ENCODE peak calls at places on chromosomes 2 and 18, in nine cellular contexts. Z is HTR-8/SVneo; F is breast epithelium; X is midbrain; S is activated CD4-positive, alpha-beta T cell treated with anti-CD3 and anti-CD28 coated beads for 1 hour; R is Kasumi-1; O is stimulated activated CD8-positive, alpha-beta memory T cell treated with anti-CD3 and anti-CD28 coated beads, Interleukin-15, amount 100 ng/mL, for 24 hours; C is A549; U is spleen. V is an unnamed sample.

GRCh38 chr2:218786133-218786532 is 4.2 kb downstream of the CYP27A1 start:
- DNase-seq in Z (no peak), F (no peak), X (no peak), S (no peak), R (no peak), O (no peak), C (no peak), U (no peak), V (no peak)

GRCh38 chr2:1755436-1756191 is 11.3 kb upstream of the PXDN start:
- DNase-seq in Z (peak; percentile 69), F (no peak), X (no peak), S (no peak), R (no peak), O (no peak), C (no peak), U (peak; percentile 55), V (no peak)

GRCh38 chr2:14401838-14402237 is 230.7 kb upstream of the LRATD1 start:
- DNase-seq in Z (no peak), F (no peak), X (no peak), S (no peak), R (no peak), O (no peak), C (no peak), U (no peak), V (no peak)

GRCh38 chr18:10170375-10170774 is 256.6 kb downstream of the VAPA start:
- DNase-seq in Z (no peak), F (no peak), X (no peak), S (no peak), R (no peak), O (no peak), C (no peak), U (no peak), V (no peak)

GRCh38 chr2:137935591-137935990 is 28.7 kb upstream of the HNMT start:
- DNase-seq in Z (no peak), F (no peak), X (no peak), S (no peak), R (no peak), O (no peak), C (no peak), U (no peak), V (no peak)

GRCh38 chr18:9918016-9918680 is 4.3 kb downstream of the VAPA start:
- DNase-seq in Z (no peak), F (no peak), X (no peak), S (no peak), R (no peak), O (no peak), C (no peak), U (no peak), V (no peak)

GRCh38 chr2:236016496-236016895 is 151.7 kb downstream of the GBX2 start:
- DNase-seq in Z (no peak), F (no peak), X (no peak), S (no peak), R (no peak), O (no peak), C (no peak), U (no peak), V (no peak)

GRCh38 chr2:102059151-102059550 is 67.4 kb downstream of the IL1R2 start:
- DNase-seq in Z (no peak), F (no peak), X (no peak), S (no peak), R (no peak), O (no peak), C (no peak), U (no peak), V (no peak)

GRCh38 chr2:233295891-233296290 is 11.7 kb upstream of the SAG start:
- DNase-seq in Z (no peak), F (no peak), X (no peak), S (no peak), R (no peak), O (no peak), C (no peak), U (no peak), V (no peak)

GRCh38 chr2:50614056-50614455 is 417.9 kb downstream of the NRXN1 start:
- DNase-seq in Z (peak; percentile 12), F (no peak), X (no peak), S (no peak), R (no peak), O (no peak), C (no peak), U (no peak), V (no peak)

GRCh38 chr2:212441141-212441540 is 97.5 kb downstream of the ERBB4 start:
- DNase-seq in Z (no peak), F (no peak), X (no peak), S (no peak), R (no peak), O (no peak), C (no peak), U (no peak), V (no peak)

GRCh38 chr2:137928547-137929503 is 35.4 kb upstream of the HNMT start:
- DNase-seq in Z (peak; percentile 32), F (no peak), X (no peak), S (no peak), R (no peak), O (no peak), C (peak; percentile 43), U (no peak), V (no peak)

GRCh38 chr2:60960706-60961105 is 56.8 kb upstream of the PEX13 start:
- DNase-seq in Z (no peak), F (no peak), X (no peak), S (no peak), R (no peak), O (no peak), C (no peak), U (no peak), V (no peak)

GRCh38 chr2:9629222-9630000 is 1.4 kb downstream of the YWHAQ start:
- DNase-seq in Z (no peak), F (no peak), X (no peak), S (no peak), R (peak; percentile 51), O (no peak), C (peak; percentile 29), U (no peak), V (no peak)

GRCh38 chr2:134206573-134206972 is 47.3 kb upstream of the MGAT5 start:
- DNase-seq in Z (no peak), F (no peak), X (no peak), S (no peak), R (no peak), O (no peak), C (no peak), U (no peak), V (no peak)

GRCh38 chr18:45071959-45072358 is 391.3 kb downstream of the SETBP1 start:
- DNase-seq in Z (no peak), F (no peak), X (no peak), S (no peak), R (peak; percentile 5), O (no peak), C (no peak), U (no peak), V (no peak)

GRCh38 chr2:3291113-3291512 is 86.5 kb downstream of the EIPR1 start:
- DNase-seq in Z (no peak), F (no peak), X (no peak), S (no peak), R (no peak), O (no peak), C (no peak), U (peak; percentile 51), V (no peak)

GRCh38 chr18:3879114-3879835 is 429.3 kb downstream of the TGIF1 start:
- DNase-seq in Z (no peak), F (no peak), X (no peak), S (no peak), R (no peak), O (no peak), C (no peak), U (no peak), V (no peak)

V was measured in DMS 273 treated with DMSO at 0.1 percent for 48 hours.